ENCODE peak calls at places on chromosomes 6 and 20, in four cellular contexts. O, V, S and J are unnamed samples.

GRCh38 chr6:113763883-113764282 is 93.3 kb upstream of the MARCKS start:
- DNase-seq in O (no peak), S (no peak), V (peak; percentile 46), J (no peak)

GRCh38 chr6:107869871-107870270 is 45.8 kb upstream of the SCML4 start:
- DNase-seq in S (no peak), O (no peak), V (no peak), J (no peak)

GRCh38 chr6:52666523-52666922 is 4.4 kb upstream of the TMEM14A start:
- DNase-seq in S (no peak), V (no peak), O (no peak), J (no peak)

GRCh38 chr6:127406122-127406521 is 53.1 kb downstream of the KIAA0408 start:
- DNase-seq in O (no peak), V (no peak), S (no peak), J (no peak)

GRCh38 chr6:81772741-81773140 is 20.3 kb upstream of the TENT5A start:
- DNase-seq in S (no peak), V (peak; percentile 86), O (no peak), J (no peak)

GRCh38 chr6:82144007-82144851 is 103.3 kb downstream of the IBTK start:
- DNase-seq in O (no peak), S (peak; percentile 74), V (peak; percentile 98), J (peak; percentile 93)

GRCh38 chr20:51116765-51117686 is 94.1 kb upstream of the KCNG1 start:
- DNase-seq in S (no peak), V (no peak), O (no peak), J (no peak)

GRCh38 chr6:117076076-117076475 is 189.3 kb upstream of the VGLL2 start:
- DNase-seq in O (no peak), V (no peak), S (no peak), J (no peak)

GRCh38 chr20:25056601-25057233 is 1.2 kb downstream of the ACSS1 start:
- DNase-seq in O (no peak), V (no peak), S (peak; percentile 78), J (no peak)

GRCh38 chr20:25055711-25056492 is 2.0 kb downstream of the ACSS1 start:
- DNase-seq in O (no peak), V (no peak), S (peak; percentile 65), J (no peak)

GRCh38 chr20:25058797-25059486 is 1.0 kb upstream of the ACSS1 start:
- DNase-seq in V (no peak), S (peak; percentile 74), O (peak; percentile 31), J (no peak)

GRCh38 chr20:25058051-25058796 is at the start of gene ACSS1:
- DNase-seq in V (no peak), S (peak; percentile 84), O (peak; percentile 83), J (no peak)

GRCh38 chr20:25057234-25058050 is 497 bp downstream of the ACSS1 start:
- DNase-seq in V (peak; percentile 23), O (peak; percentile 81), S (peak; percentile 90), J (no peak)
- TF ChIP-seq CTCF in V (no peak), O (no peak), S (no peak), J (no peak)

GRCh38 chr6:166770216-166771116 is 143.4 kb upstream of the RPS6KA2 start:
- DNase-seq in S (no peak), V (peak; percentile 6), O (no peak), J (no peak)
- TF ChIP-seq CTCF in S (no peak), V (peak; percentile 48), O (no peak), J (peak; percentile 25)

GRCh38 chr20:49787371-49788357 is 25.0 kb upstream of the SLC9A8 start:
- DNase-seq in O (no peak), V (no peak), S (no peak), J (no peak)

GRCh38 chr20:49785851-49786174 is 26.8 kb upstream of the SLC9A8 start:
- DNase-seq in V (no peak), S (no peak), O (no peak), J (no peak)

GRCh38 chr20:49785149-49785850 is 27.3 kb upstream of the SLC9A8 start:
- DNase-seq in O (no peak), V (no peak), S (no peak), J (no peak)

GRCh38 chr20:49786226-49786625 is 26.4 kb upstream of the SLC9A8 start:
- DNase-seq in V (no peak), S (no peak), O (no peak), J (no peak)

GRCh38 chr20:49786671-49787370 is 25.8 kb upstream of the SLC9A8 start:
- DNase-seq in O (no peak), S (no peak), V (no peak), J (no peak)
- TF ChIP-seq CTCF in O (no peak), S (no peak), V (peak; percentile 76), J (no peak)

DNA sequence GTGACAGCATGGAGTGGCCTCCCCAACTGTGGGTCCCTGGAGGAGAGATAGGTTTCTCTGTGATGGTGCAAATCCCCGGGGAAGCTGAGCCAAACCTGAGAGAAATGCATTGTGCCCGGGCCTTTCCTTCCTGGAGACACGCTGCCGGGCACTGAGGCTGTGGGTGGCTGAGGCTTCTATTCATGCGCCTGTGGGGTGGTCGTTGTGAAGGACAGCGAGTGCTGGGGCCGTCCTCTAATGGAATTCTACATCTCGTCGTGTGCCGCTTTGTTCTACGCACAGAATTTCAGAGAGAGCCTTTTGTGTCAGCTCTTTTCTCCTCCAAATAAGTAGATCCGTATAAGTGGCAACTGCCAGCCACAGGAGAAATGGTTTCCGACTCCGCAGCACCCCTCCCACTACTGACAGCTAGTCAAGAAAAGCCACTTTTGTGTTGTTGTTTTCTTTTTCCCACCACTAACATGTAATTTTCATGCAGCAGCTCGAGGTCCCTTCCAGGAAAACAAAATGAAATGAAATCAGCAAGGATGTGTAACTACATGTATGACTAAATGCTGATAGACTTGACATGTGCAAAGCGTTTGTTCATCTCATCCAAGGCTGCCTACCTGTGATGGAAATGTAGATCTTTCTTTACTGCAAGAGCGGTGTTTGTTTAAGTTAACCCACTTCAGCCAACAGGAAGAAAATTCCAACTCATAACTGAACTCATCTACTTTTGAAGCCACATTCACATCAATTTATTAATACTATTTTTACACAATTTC is 26.4 kb upstream of the PXDC1 start:
- DNase-seq in O (no peak), V (no peak), S (no peak), J (no peak)
- TF ChIP-seq CTCF in O (no peak), V (no peak), S (no peak), J (no peak)

GRCh38 chr6:124055986-124056385 is 252.3 kb downstream of the NKAIN2 start:
- DNase-seq in O (no peak), V (no peak), S (no peak), J (no peak)

GRCh38 chr6:124054034-124054433 is 250.4 kb downstream of the NKAIN2 start:
- DNase-seq in O (no peak), S (no peak), V (no peak), J (no peak)

GRCh38 chr6:124053315-124053714 is 249.7 kb downstream of the NKAIN2 start:
- DNase-seq in V (no peak), O (no peak), S (no peak), J (no peak)

GRCh38 chr6:124056884-124057283 is 253.2 kb downstream of the NKAIN2 start:
- DNase-seq in V (no peak), S (no peak), O (no peak), J (no peak)

GRCh38 chr6:124057448-124057847 is 253.8 kb downstream of the NKAIN2 start:
- DNase-seq in O (no peak), V (no peak), S (no peak), J (no peak)
- TF ChIP-seq CTCF in O (no peak), V (no peak), S (no peak), J (no peak)